ENCODE peak calls at places on chromosomes 4 and X, in six cellular contexts. One of them, this sample, is unnamed.

GRCh38 chr4:155413451-155413850 is 36.7 kb upstream of the MAP9 start:
- DNase-seq in foreskin keratinocyte: no peak
- DNase-seq in suprapubic skin: no peak
- DNase-seq in iPS DF 6.9: no peak
- DNase-seq in GM23248: no peak
- DNase-seq in CD8-positive, alpha-beta T cell: no peak
- DNase-seq in this sample: no peak

GRCh38 chr4:128635141-128635911 is 174.2 kb upstream of the JADE1 start:
- DNase-seq in iPS DF 6.9: no peak
- DNase-seq in foreskin keratinocyte: no peak
- DNase-seq in GM23248: no peak
- DNase-seq in CD8-positive, alpha-beta T cell: no peak
- DNase-seq in suprapubic skin: no peak
- DNase-seq in this sample: peak; percentile 82

GRCh38 chr4:139018971-139019758 is 3.6 kb downstream of the NOCT start:
- DNase-seq in foreskin keratinocyte: no peak
- DNase-seq in suprapubic skin: no peak
- DNase-seq in iPS DF 6.9: no peak
- DNase-seq in CD8-positive, alpha-beta T cell: no peak
- DNase-seq in GM23248: peak; percentile 66
- DNase-seq in this sample: no peak

GRCh38 chr4:184536070-184536880 is 61.9 kb upstream of the IRF2 start:
- DNase-seq in CD8-positive, alpha-beta T cell: no peak
- DNase-seq in foreskin keratinocyte: no peak
- DNase-seq in suprapubic skin: no peak
- DNase-seq in GM23248: peak; percentile 45
- DNase-seq in iPS DF 6.9: no peak
- DNase-seq in this sample: peak; percentile 41

GRCh38 chr4:108116423-108117168 is 52.1 kb downstream of the LEF1 start:
- DNase-seq in GM23248: no peak
- DNase-seq in CD8-positive, alpha-beta T cell: no peak
- DNase-seq in foreskin keratinocyte: no peak
- DNase-seq in iPS DF 6.9: no peak
- DNase-seq in suprapubic skin: no peak
- DNase-seq in this sample: no peak

GRCh38 chr4:2925931-2926860 is 37.0 kb downstream of the NOP14 start:
- DNase-seq in foreskin keratinocyte: no peak
- DNase-seq in CD8-positive, alpha-beta T cell: no peak
- DNase-seq in suprapubic skin: peak; percentile 55
- DNase-seq in GM23248: no peak
- DNase-seq in iPS DF 6.9: no peak
- DNase-seq in this sample: no peak

GRCh38 chr4:6575503-6576240 is 683 bp downstream of the MAN2B2 start:
- DNase-seq in suprapubic skin: no peak
- DNase-seq in iPS DF 6.9: no peak
- DNase-seq in GM23248: no peak
- DNase-seq in CD8-positive, alpha-beta T cell: no peak
- DNase-seq in foreskin keratinocyte: no peak
- DNase-seq in this sample: no peak

GRCh38 chr4:81724925-81725329 is 253.2 kb upstream of the RASGEF1B start:
- DNase-seq in foreskin keratinocyte: peak; percentile 10
- DNase-seq in CD8-positive, alpha-beta T cell: peak; percentile 50
- DNase-seq in iPS DF 6.9: no peak
- DNase-seq in GM23248: peak; percentile 2
- DNase-seq in suprapubic skin: peak; percentile 81
- DNase-seq in this sample: peak; percentile 87

GRCh38 chrX:1676866-1677265 is 62.0 kb downstream of the ASMT start:
- DNase-seq in foreskin keratinocyte: no peak
- DNase-seq in CD8-positive, alpha-beta T cell: no peak
- DNase-seq in iPS DF 6.9: no peak
- DNase-seq in GM23248: no peak
- DNase-seq in suprapubic skin: no peak
- DNase-seq in this sample: no peak

GRCh38 chr4:80229590-80229989 is 32.3 kb downstream of the PRDM8 start:
- DNase-seq in iPS DF 6.9: no peak
- DNase-seq in CD8-positive, alpha-beta T cell: no peak
- DNase-seq in GM23248: no peak
- DNase-seq in suprapubic skin: no peak
- DNase-seq in foreskin keratinocyte: no peak
- DNase-seq in this sample: no peak

GRCh38 chrX:1466232-1466661 is 13.5 kb upstream of the ASMTL start:
- DNase-seq in CD8-positive, alpha-beta T cell: peak; percentile 15
- DNase-seq in GM23248: no peak
- DNase-seq in foreskin keratinocyte: no peak
- DNase-seq in iPS DF 6.9: no peak
- DNase-seq in suprapubic skin: peak; percentile 48
- DNase-seq in this sample: no peak

GRCh38 chrX:119690921-119691716 is 1.8 kb downstream of the SEPTIN6 start:
- DNase-seq in foreskin keratinocyte: peak; percentile 24
- DNase-seq in CD8-positive, alpha-beta T cell: peak; percentile 74
- DNase-seq in GM23248: peak; percentile 69
- DNase-seq in iPS DF 6.9: no peak
- DNase-seq in suprapubic skin: no peak
- DNase-seq in this sample: peak; percentile 52

GRCh38 chrX:16869393-16870094 is 618 bp downstream of the RBBP7 start:
- DNase-seq in CD8-positive, alpha-beta T cell: peak; percentile 52
- DNase-seq in iPS DF 6.9: no peak
- DNase-seq in suprapubic skin: peak; percentile 69
- DNase-seq in GM23248: peak; percentile 58
- DNase-seq in foreskin keratinocyte: no peak
- DNase-seq in this sample: peak; percentile 38

GRCh38 chr4:176988226-176988625 is 195.5 kb upstream of the VEGFC start:
- DNase-seq in iPS DF 6.9: no peak
- DNase-seq in suprapubic skin: no peak
- DNase-seq in CD8-positive, alpha-beta T cell: no peak
- DNase-seq in GM23248: peak; percentile 99
- DNase-seq in foreskin keratinocyte: peak; percentile 98
- DNase-seq in this sample: peak; percentile 13

GRCh38 chrX:57918750-57919436 is 8.6 kb upstream of the ZXDA start:
- DNase-seq in GM23248: peak; percentile 55
- DNase-seq in foreskin keratinocyte: no peak
- DNase-seq in CD8-positive, alpha-beta T cell: no peak
- DNase-seq in iPS DF 6.9: no peak
- DNase-seq in suprapubic skin: no peak
- DNase-seq in this sample: peak; percentile 2

GRCh38 chr4:143188325-143189088 is 3.8 kb downstream of the USP38 start:
- DNase-seq in iPS DF 6.9: no peak
- DNase-seq in suprapubic skin: no peak
- DNase-seq in foreskin keratinocyte: no peak
- DNase-seq in GM23248: peak; percentile 6
- DNase-seq in CD8-positive, alpha-beta T cell: no peak
- DNase-seq in this sample: no peak

GRCh38 chrX:110168585-110168984 is 149.3 kb downstream of the AMMECR1 start:
- DNase-seq in CD8-positive, alpha-beta T cell: no peak
- DNase-seq in suprapubic skin: no peak
- DNase-seq in GM23248: peak; percentile 84
- DNase-seq in iPS DF 6.9: no peak
- DNase-seq in foreskin keratinocyte: no peak
- DNase-seq in this sample: no peak

GRCh38 chr4:929970-930625 is 2.0 kb downstream of the GAK start:
- DNase-seq in foreskin keratinocyte: no peak
- DNase-seq in suprapubic skin: no peak
- DNase-seq in iPS DF 6.9: no peak
- DNase-seq in GM23248: peak; percentile 24
- DNase-seq in CD8-positive, alpha-beta T cell: no peak
- DNase-seq in this sample: no peak

GRCh38 chr4:122733805-122734155 is 1.3 kb downstream of the BBS12 start:
- DNase-seq in GM23248: no peak
- DNase-seq in foreskin keratinocyte: no peak
- DNase-seq in suprapubic skin: no peak
- DNase-seq in iPS DF 6.9: no peak
- DNase-seq in CD8-positive, alpha-beta T cell: no peak
- DNase-seq in this sample: no peak

GRCh38 chr4:2462992-2463762 is 5.7 kb upstream of the RNF4 start:
- DNase-seq in GM23248: peak; percentile 23
- DNase-seq in foreskin keratinocyte: no peak
- DNase-seq in CD8-positive, alpha-beta T cell: no peak
- DNase-seq in suprapubic skin: no peak
- DNase-seq in iPS DF 6.9: no peak
- DNase-seq in this sample: peak; percentile 62

GRCh38 chr4:63620271-63620670 is 789.0 kb downstream of the TECRL start:
- DNase-seq in suprapubic skin: no peak
- DNase-seq in CD8-positive, alpha-beta T cell: no peak
- DNase-seq in iPS DF 6.9: no peak
- DNase-seq in GM23248: no peak
- DNase-seq in foreskin keratinocyte: peak; percentile 2
- DNase-seq in this sample: peak; percentile 1

GRCh38 chrX:34764842-34765241 is 107.8 kb upstream of the TMEM47 start:
- DNase-seq in suprapubic skin: no peak
- DNase-seq in foreskin keratinocyte: no peak
- DNase-seq in iPS DF 6.9: peak; percentile 31
- DNase-seq in CD8-positive, alpha-beta T cell: no peak
- DNase-seq in GM23248: no peak
- DNase-seq in this sample: peak; percentile 73

GRCh38 chrX:7112071-7112470 is 35.4 kb upstream of the STS start:
- DNase-seq in foreskin keratinocyte: no peak
- DNase-seq in suprapubic skin: no peak
- DNase-seq in iPS DF 6.9: no peak
- DNase-seq in CD8-positive, alpha-beta T cell: no peak
- DNase-seq in GM23248: no peak
- DNase-seq in this sample: no peak

GRCh38 chr4:152679414-152680281 is at the start of gene TMEM154:
- DNase-seq in GM23248: peak; percentile 87
- DNase-seq in suprapubic skin: peak; percentile 70
- DNase-seq in foreskin keratinocyte: peak; percentile 97
- DNase-seq in iPS DF 6.9: peak; percentile 45
- DNase-seq in CD8-positive, alpha-beta T cell: peak; percentile 73
- DNase-seq in this sample: peak; percentile 97

GRCh38 chr4:82786004-82786400 is 12.6 kb downstream of the SCD5 start:
- DNase-seq in GM23248: peak; percentile 40
- DNase-seq in suprapubic skin: no peak
- DNase-seq in CD8-positive, alpha-beta T cell: no peak
- DNase-seq in foreskin keratinocyte: no peak
- DNase-seq in iPS DF 6.9: no peak
- DNase-seq in this sample: no peak

GRCh38 chr4:5959221-5959982 is 58.8 kb downstream of the C4orf50 start:
- DNase-seq in foreskin keratinocyte: no peak
- DNase-seq in GM23248: no peak
- DNase-seq in suprapubic skin: no peak
- DNase-seq in CD8-positive, alpha-beta T cell: no peak
- DNase-seq in iPS DF 6.9: no peak
- DNase-seq in this sample: no peak

GRCh38 chr4:10074767-10075105 is 41.9 kb downstream of the WDR1 start:
- DNase-seq in foreskin keratinocyte: peak; percentile 44
- DNase-seq in iPS DF 6.9: no peak
- DNase-seq in GM23248: peak; percentile 84
- DNase-seq in suprapubic skin: no peak
- DNase-seq in CD8-positive, alpha-beta T cell: peak; percentile 19
- DNase-seq in this sample: peak; percentile 25

GRCh38 chrX:121008920-121009319 is 23.4 kb upstream of the CT47A1 start:
- DNase-seq in iPS DF 6.9: no peak
- DNase-seq in foreskin keratinocyte: no peak
- DNase-seq in suprapubic skin: no peak
- DNase-seq in CD8-positive, alpha-beta T cell: no peak
- DNase-seq in GM23248: peak; percentile 13
- DNase-seq in this sample: no peak

GRCh38 chr4:86019362-86019761 is 340.5 kb downstream of the MAPK10 start:
- DNase-seq in iPS DF 6.9: no peak
- DNase-seq in suprapubic skin: no peak
- DNase-seq in foreskin keratinocyte: no peak
- DNase-seq in CD8-positive, alpha-beta T cell: no peak
- DNase-seq in GM23248: no peak
- DNase-seq in this sample: no peak

GRCh38 chr4:150305995-150306394 is 227.8 kb downstream of the DCLK2 start:
- DNase-seq in suprapubic skin: no peak
- DNase-seq in GM23248: peak; percentile 67
- DNase-seq in iPS DF 6.9: no peak
- DNase-seq in CD8-positive, alpha-beta T cell: no peak
- DNase-seq in foreskin keratinocyte: peak; percentile 48
- DNase-seq in this sample: no peak

GRCh38 chr4:145502809-145503208 is 21.2 kb downstream of the SMAD1 start:
- DNase-seq in iPS DF 6.9: no peak
- DNase-seq in GM23248: no peak
- DNase-seq in suprapubic skin: no peak
- DNase-seq in CD8-positive, alpha-beta T cell: no peak
- DNase-seq in foreskin keratinocyte: no peak
- DNase-seq in this sample: no peak
- H3K4me1 ChIP-seq in iPS DF 6.9: no peaks in the 10 kb centered on the region
- H3K4me1 ChIP-seq in GM23248: peaks cover 7% of the 10 kb centered on the region
- H3K4me1 ChIP-seq in suprapubic skin: peaks cover 32% of the 10 kb centered on the region
- H3K4me1 ChIP-seq in CD8-positive, alpha-beta T cell: no peaks in the 10 kb centered on the region
- H3K4me1 ChIP-seq in foreskin keratinocyte: peaks cover 20% of the 10 kb centered on the region
- H3K4me1 ChIP-seq in this sample: no peaks in the 10 kb centered on the region

DNA sequence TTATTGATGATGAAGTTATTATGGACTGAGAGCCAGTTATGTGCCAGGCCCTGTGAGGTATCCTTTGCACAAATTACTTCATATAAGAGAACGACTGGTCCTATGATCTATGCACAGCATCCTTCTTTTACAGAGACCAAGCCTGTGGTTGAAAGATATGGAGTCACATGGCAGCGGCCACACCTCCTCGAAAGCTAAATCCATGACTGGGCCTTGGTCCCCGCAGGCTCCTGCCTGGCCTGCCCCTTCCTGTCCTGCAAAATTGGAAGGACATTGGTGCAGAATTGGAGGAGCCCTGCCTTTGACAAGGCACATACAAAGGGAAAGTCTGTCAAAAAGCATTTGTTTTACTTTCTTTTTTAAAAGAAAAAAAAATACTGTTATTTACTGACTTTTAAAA is 18.3 kb downstream of the SORBS2 start:
- DNase-seq in foreskin keratinocyte: no peak
- DNase-seq in suprapubic skin: no peak
- DNase-seq in GM23248: no peak
- DNase-seq in CD8-positive, alpha-beta T cell: no peak
- DNase-seq in iPS DF 6.9: no peak
- DNase-seq in this sample: no peak
- H3K4me1 ChIP-seq in foreskin keratinocyte: peaks cover 9% of the 10 kb centered on the region
- H3K4me1 ChIP-seq in suprapubic skin: peaks cover 3% of the 10 kb centered on the region
- H3K4me1 ChIP-seq in GM23248: peaks cover 13% of the 10 kb centered on the region
- H3K4me1 ChIP-seq in CD8-positive, alpha-beta T cell: no peaks in the 10 kb centered on the region
- H3K4me1 ChIP-seq in iPS DF 6.9: no peaks in the 10 kb centered on the region
- H3K4me1 ChIP-seq in this sample: no peaks in the 10 kb centered on the region

DNA sequence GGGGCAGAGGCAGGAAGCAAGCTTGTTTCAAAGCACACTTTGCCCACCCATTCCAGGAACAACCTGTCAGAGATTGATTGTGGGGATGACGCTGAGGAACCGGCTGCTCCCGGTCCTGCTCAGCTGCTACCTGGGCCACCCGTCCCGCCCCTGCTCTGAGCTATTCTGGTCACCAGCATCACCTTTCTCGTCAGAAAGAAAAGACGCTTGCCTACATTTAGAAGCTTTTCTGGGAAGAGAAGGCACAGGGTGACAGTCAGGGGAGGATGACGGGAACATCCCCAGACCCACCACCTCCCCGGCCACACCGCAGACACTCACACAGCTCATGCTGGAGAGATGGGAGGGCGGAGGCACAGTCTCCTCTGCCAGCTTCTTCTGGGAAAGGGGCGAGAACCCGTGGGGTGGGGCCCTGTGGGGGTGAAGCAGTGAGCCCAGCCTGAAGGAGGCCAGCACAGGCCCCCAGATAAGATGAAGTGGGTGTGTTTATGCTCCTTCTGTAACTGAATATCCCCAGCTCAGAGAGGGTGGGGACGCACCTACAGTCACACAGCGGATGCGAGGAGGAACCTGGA is 81.8 kb downstream of the CPZ start:
- DNase-seq in GM23248: no peak
- DNase-seq in foreskin keratinocyte: no peak
- DNase-seq in iPS DF 6.9: no peak
- DNase-seq in suprapubic skin: no peak
- DNase-seq in CD8-positive, alpha-beta T cell: no peak
- DNase-seq in this sample: no peak
- H3K4me1 ChIP-seq in GM23248: no peaks in the 10 kb centered on the region
- H3K4me1 ChIP-seq in foreskin keratinocyte: no peaks in the 10 kb centered on the region
- H3K4me1 ChIP-seq in iPS DF 6.9: no peaks in the 10 kb centered on the region
- H3K4me1 ChIP-seq in suprapubic skin: no peaks in the 10 kb centered on the region
- H3K4me1 ChIP-seq in CD8-positive, alpha-beta T cell: no peaks in the 10 kb centered on the region
- H3K4me1 ChIP-seq in this sample: no peaks in the 10 kb centered on the region

GRCh38 chr4:7872264-7872771 is 67.3 kb downstream of the AFAP1 start:
- DNase-seq in GM23248: peak; percentile 94
- DNase-seq in suprapubic skin: no peak
- DNase-seq in foreskin keratinocyte: peak; percentile 77
- DNase-seq in CD8-positive, alpha-beta T cell: no peak
- DNase-seq in iPS DF 6.9: no peak
- DNase-seq in this sample: peak; percentile 88
- H3K4me1 ChIP-seq in GM23248: peaks cover 91% of the 10 kb centered on the region
- H3K4me1 ChIP-seq in suprapubic skin: peaks cover 32% of the 10 kb centered on the region
- H3K4me1 ChIP-seq in foreskin keratinocyte: no peaks in the 10 kb centered on the region
- H3K4me1 ChIP-seq in CD8-positive, alpha-beta T cell: peaks cover 7% of the 10 kb centered on the region
- H3K4me1 ChIP-seq in iPS DF 6.9: peaks cover 2% of the 10 kb centered on the region
- H3K4me1 ChIP-seq in this sample: peaks cover 6% of the 10 kb centered on the region